ENCODE peak calls at places on chromosomes 12 and 14, in seven cellular contexts. Z, F, I, B, H, W and G are unnamed samples.

GRCh38 chr14:68740798-68741480 is 51.9 kb downstream of the ZFP36L1 start:
- DNase-seq in W (no peak), F (no peak), Z (no peak), H (no peak), B (no peak), I (no peak), G (no peak)

GRCh38 chr12:121490401-121491257 is 90.2 kb downstream of the KDM2B start:
- DNase-seq in I (no peak), H (no peak), W (no peak), B (no peak), Z (no peak), F (no peak), G (no peak)

GRCh38 chr14:23099212-23099861 is 4.0 kb downstream of the C14orf119 start:
- DNase-seq in H (no peak), I (no peak), F (no peak), B (no peak), Z (no peak), W (no peak), G (no peak)

GRCh38 chr14:20631821-20632389 is 9.6 kb downstream of the OR6S1 start:
- DNase-seq in Z (peak), H (peak), W (no peak), F (no peak), B (peak), I (no peak), G (peak)

GRCh38 chr14:54773171-54774006 is 129.2 kb downstream of the GCH1 start:
- DNase-seq in F (peak), H (peak), B (peak), W (peak), Z (peak), I (peak), G (peak)

GRCh38 chr12:27245039-27245438 is 953 bp downstream of the STK38L start:
- DNase-seq in H (no peak), W (no peak), I (no peak), F (no peak), Z (no peak), B (peak), G (no peak)

GRCh38 chr14:72763892-72764291 is 130.0 kb downstream of the DPF3 start:
- DNase-seq in F (no peak), I (no peak), B (no peak), W (no peak), H (no peak), Z (no peak), G (no peak)

GRCh38 chr14:89276424-89276975 is 140.5 kb downstream of the FOXN3 start:
- DNase-seq in F (no peak), Z (peak), I (no peak), B (no peak), H (no peak), W (no peak), G (no peak)

GRCh38 chr12:107622005-107622404 is 63.6 kb upstream of the PWP1 start:
- DNase-seq in H (no peak), W (no peak), B (peak), F (no peak), I (no peak), Z (peak), G (no peak)

GRCh38 chr12:88391556-88391955 is 188.7 kb downstream of the KITLG start:
- DNase-seq in I (no peak), B (peak), F (no peak), W (no peak), Z (peak), H (no peak), G (no peak)

GRCh38 chr12:130422676-130423075 is 85.0 kb downstream of the PIWIL1 start:
- DNase-seq in F (no peak), W (no peak), Z (no peak), H (no peak), B (no peak), I (no peak), G (no peak)

GRCh38 chr12:93060071-93060665 is 131.1 kb upstream of the EEA1 start:
- DNase-seq in Z (no peak), W (no peak), I (no peak), B (no peak), H (no peak), F (no peak), G (no peak)

GRCh38 chr12:68887641-68888040 is 45.3 kb downstream of the CPM start:
- DNase-seq in Z (no peak), F (no peak), B (no peak), H (no peak), W (no peak), I (no peak), G (no peak)

GRCh38 chr14:89339158-89339557 is 77.9 kb downstream of the FOXN3 start:
- DNase-seq in B (no peak), W (no peak), Z (no peak), I (no peak), H (no peak), F (no peak), G (no peak)

GRCh38 chr12:116037941-116038837 is 239.3 kb downstream of the MED13L start:
- DNase-seq in I (no peak), B (peak), Z (peak), W (no peak), H (no peak), F (no peak), G (no peak)

GRCh38 chr14:32050839-32051238 is 26.3 kb upstream of the ARHGAP5 start:
- DNase-seq in B (no peak), Z (no peak), I (no peak), F (no peak), H (no peak), W (no peak), G (no peak)

GRCh38 chr14:72771561-72771960 is 122.3 kb downstream of the DPF3 start:
- DNase-seq in Z (no peak), B (no peak), W (no peak), H (no peak), F (no peak), I (no peak), G (no peak)

GRCh38 chr12:98352218-98352811 is 163.1 kb upstream of the TMPO start:
- DNase-seq in W (no peak), F (no peak), H (no peak), B (peak), I (no peak), Z (peak), G (no peak)

GRCh38 chr14:86646688-86647687 is 1117.0 kb downstream of the FLRT2 start:
- DNase-seq in W (no peak), F (no peak), Z (peak), B (peak), H (no peak), I (no peak), G (no peak)